ENCODE peak calls at places on chromosome 4, in seven cellular contexts. T is AG04450; O is stromal cell of bone marrow; K is posterior vena cava; B is effector CD4-positive, alpha-beta T cell; R is NCI-H1092 treated with DMSO at 0.1 percent for 48 hours; J is activated CD4-positive, alpha-beta T cell treated with anti-CD3 and anti-CD28 coated beads, Interleukin-2, amount 10 ng/mL, durations not matched to agents 7 days and 5 days. I is an unnamed sample.

GRCh38 chr4:177740563-177740962 is 298.3 kb upstream of the AGA start:
- DNase-seq in T (no peak), O (no peak), K (no peak), B (no peak), R (no peak), J (no peak), I (no peak)

GRCh38 chr4:153207561-153207960 is 3.3 kb downstream of the TRIM2 start:
- DNase-seq in T (no peak), O (no peak), K (no peak), B (no peak), R (peak; percentile 3), J (no peak), I (no peak)

GRCh38 chr4:71870456-71870855 is 86.6 kb upstream of the GC start:
- DNase-seq in T (no peak), O (no peak), K (no peak), B (no peak), R (no peak), J (no peak), I (no peak)

GRCh38 chr4:172649143-172649542 is 519.5 kb upstream of the GALNT7 start:
- DNase-seq in T (no peak), O (no peak), K (no peak), B (no peak), R (no peak), J (no peak), I (no peak)

GRCh38 chr4:106914223-106914622 is 121.9 kb downstream of the DKK2 start:
- DNase-seq in T (no peak), O (no peak), K (no peak), B (no peak), R (no peak), J (no peak), I (peak; percentile 13)

GRCh38 chr4:153987291-153987690 is 198.4 kb upstream of the SFRP2 start:
- DNase-seq in T (no peak), O (peak; percentile 41), K (no peak), B (no peak), R (no peak), J (no peak), I (no peak)

GRCh38 chr4:32519060-32519459 is 1798.9 kb downstream of the PCDH7 start:
- DNase-seq in T (no peak), O (no peak), K (no peak), B (no peak), R (peak; percentile 9), J (no peak), I (peak; percentile 30)

GRCh38 chr4:3525532-3526430 is 6.4 kb downstream of the LRPAP1 start:
- DNase-seq in T (no peak), O (no peak), K (peak; percentile 66), B (no peak), R (no peak), J (no peak), I (no peak)

GRCh38 chr4:146186556-146186955 is 11.0 kb downstream of the LSM6 start:
- DNase-seq in T (no peak), O (no peak), K (no peak), B (no peak), R (no peak), J (no peak), I (no peak)

GRCh38 chr4:71221510-71222466 is 117.0 kb upstream of the SLC4A4 start:
- DNase-seq in T (no peak), O (no peak), K (no peak), B (no peak), R (no peak), J (no peak), I (no peak)

GRCh38 chr4:104519588-104519987 is 24.9 kb upstream of the CXXC4 start:
- DNase-seq in T (no peak), O (no peak), K (no peak), B (no peak), R (no peak), J (no peak), I (no peak)

GRCh38 chr4:2292679-2293108 is 30.8 kb upstream of the MXD4 start:
- DNase-seq in T (peak; percentile 43), O (peak; percentile 41), K (peak; percentile 29), B (no peak), R (no peak), J (no peak), I (no peak)

GRCh38 chr4:4805805-4806345 is 53.6 kb upstream of the MSX1 start:
- DNase-seq in T (no peak), O (no peak), K (no peak), B (no peak), R (no peak), J (no peak), I (no peak)

GRCh38 chr4:113901994-113902787 is 77.3 kb downstream of the ARSJ start:
- DNase-seq in T (no peak), O (no peak), K (no peak), B (peak; percentile 62), R (peak; percentile 24), J (peak; percentile 75), I (no peak)

GRCh38 chr4:663438-664428 is 10.3 kb downstream of the ATP5ME start:
- DNase-seq in T (no peak), O (no peak), K (peak; percentile 90), B (peak; percentile 65), R (peak; percentile 59), J (peak; percentile 81), I (peak; percentile 24)

GRCh38 chr4:76950846-76951321 is 1.3 kb downstream of the SEPTIN11 start:
- DNase-seq in T (no peak), O (no peak), K (peak; percentile 81), B (no peak), R (peak; percentile 44), J (no peak), I (peak; percentile 38)

GRCh38 chr4:8015512-8015911 is 75.9 kb upstream of the AFAP1 start:
- DNase-seq in T (no peak), O (no peak), K (no peak), B (no peak), R (peak; percentile 52), J (no peak), I (no peak)

GRCh38 chr4:38565271-38566199 is 98.5 kb upstream of the KLF3 start:
- DNase-seq in T (peak; percentile 49), O (peak; percentile 31), K (no peak), B (no peak), R (peak; percentile 6), J (no peak), I (peak; percentile 80)

GRCh38 chr4:28229092-28229491 is 1368.5 kb downstream of the STIM2 start:
- DNase-seq in T (peak; percentile 27), O (peak; percentile 38), K (no peak), B (no peak), R (no peak), J (no peak), I (no peak)

GRCh38 chr4:8858188-8858924 is 13.3 kb downstream of the HMX1 start:
- DNase-seq in T (no peak), O (no peak), K (no peak), B (no peak), R (no peak), J (no peak), I (no peak)

GRCh38 chr4:180462116-180462515 is 1781.1 kb upstream of the TENM3 start:
- DNase-seq in T (no peak), O (no peak), K (no peak), B (no peak), R (no peak), J (no peak), I (no peak)

GRCh38 chr4:76535603-76536380 is 100.8 kb downstream of the SHROOM3 start:
- DNase-seq in T (no peak), O (peak; percentile 36), K (no peak), B (no peak), R (no peak), J (no peak), I (peak; percentile 59)

GRCh38 chr4:3480528-3481112 is 17.5 kb downstream of the DOK7 start:
- DNase-seq in T (peak; percentile 55), O (peak; percentile 42), K (peak; percentile 95), B (peak; percentile 60), R (peak; percentile 59), J (peak; percentile 75), I (peak; percentile 27)

I was measured in NCI-H1105 treated with DMSO at 0.1 percent for 48 hours.